ENCODE peak calls at places on chromosomes 1 and 21, in six cellular contexts. W is fibroblast of the conjunctiva, Z is fibroblast of gingiva, V is NCI-H1930, L is left ventricle myocardium inferior, P is Calu3. G is an unnamed sample.

GRCh38 chr21:44854391-44854663 is 19.2 kb downstream of the PTTG1IP start:
- DNase-seq in L (no peak), Z (no peak), P (no peak), V (no peak), W (no peak), G (no peak)

GRCh38 chr1:85818371-85818770 is 110.1 kb upstream of the ZNHIT6 start:
- DNase-seq in P (no peak), Z (peak), W (peak), V (no peak), L (no peak), G (peak)

GRCh38 chr1:57752847-57753246 is 329.0 kb upstream of the DAB1 start:
- DNase-seq in V (no peak), L (no peak), W (no peak), P (no peak), Z (no peak), G (no peak)

GRCh38 chr1:150551049-150551783 is 2.0 kb downstream of the ADAMTSL4 start:
- DNase-seq in Z (peak), W (no peak), P (no peak), L (no peak), V (no peak), G (no peak)

GRCh38 chr1:49102752-49103151 is 326.1 kb upstream of the BEND5 start:
- DNase-seq in V (no peak), W (no peak), Z (peak), L (no peak), P (peak), G (peak)

GRCh38 chr1:14884619-14885175 is 268.9 kb upstream of the TMEM51 start:
- DNase-seq in P (no peak), L (no peak), Z (no peak), V (no peak), W (no peak), G (no peak)

GRCh38 chr1:173476197-173476663 is 905 bp upstream of the PRDX6 start:
- DNase-seq in V (no peak), L (no peak), Z (no peak), W (no peak), P (no peak), G (no peak)

GRCh38 chr1:110262846-110263631 is 52.9 kb downstream of the KCNC4 start:
- DNase-seq in Z (no peak), V (no peak), P (no peak), W (no peak), L (no peak), G (no peak)

GRCh38 chr1:2590233-2591141 is 3.9 kb downstream of the PRXL2B start:
- DNase-seq in Z (no peak), L (no peak), W (no peak), P (no peak), V (no peak), G (no peak)

GRCh38 chr1:229228522-229228921 is 42.4 kb upstream of the RAB4A start:
- DNase-seq in W (no peak), L (no peak), P (no peak), V (no peak), Z (no peak), G (no peak)

GRCh38 chr1:6785721-6786505 is 659 bp downstream of the CAMTA1 start:
- DNase-seq in V (no peak), P (peak), W (no peak), L (peak), Z (peak), G (no peak)

GRCh38 chr1:154860154-154860870 is 9.8 kb downstream of the KCNN3 start:
- DNase-seq in P (no peak), L (no peak), W (no peak), Z (no peak), V (no peak), G (no peak)

GRCh38 chr1:196897158-196897828 is 9.4 kb downstream of the CFHR4 start:
- DNase-seq in V (no peak), L (no peak), P (no peak), W (no peak), Z (no peak), G (no peak)

GRCh38 chr1:116409751-116410182 is 36.7 kb downstream of the ATP1A1 start:
- DNase-seq in L (no peak), P (no peak), V (no peak), Z (no peak), W (no peak), G (no peak)

GRCh38 chr1:39666772-39667171 is 5.1 kb downstream of the NT5C1A start:
- DNase-seq in Z (no peak), V (no peak), W (no peak), L (no peak), P (no peak), G (no peak)

GRCh38 chr1:107390076-107390420 is 249.2 kb downstream of the NTNG1 start:
- DNase-seq in P (no peak), V (no peak), W (no peak), Z (peak), L (no peak), G (no peak)

GRCh38 chr1:184974086-184974836 is at the start of gene NIBAN1:
- DNase-seq in P (peak), W (peak), L (peak), Z (peak), V (peak), G (no peak)

GRCh38 chr1:71834570-71835441 is 447.5 kb downstream of the NEGR1 start:
- DNase-seq in Z (peak), P (peak), V (no peak), L (no peak), W (peak), G (no peak)

GRCh38 chr1:151867785-151868403 is 14.4 kb upstream of the THEM5 start:
- DNase-seq in V (no peak), L (no peak), P (no peak), W (peak), Z (peak), G (peak)

GRCh38 chr1:16071614-16072013 is 1.8 kb downstream of the FAM131C start:
- DNase-seq in L (no peak), V (no peak), P (no peak), Z (no peak), W (no peak), G (no peak)

GRCh38 chr1:38046333-38046883 is at the start of gene POU3F1:
- DNase-seq in V (no peak), L (no peak), P (no peak), Z (no peak), W (no peak), G (no peak)

GRCh38 chr1:193185861-193186714 is at the start of gene B3GALT2:
- DNase-seq in W (no peak), V (peak), L (no peak), P (no peak), Z (no peak), G (no peak)

GRCh38 chr1:31476891-31477846 is 64.2 kb downstream of the SERINC2 start:
- DNase-seq in W (no peak), V (no peak), L (no peak), P (peak), Z (no peak), G (no peak)

GRCh38 chr1:226920446-226920894 is 19.6 kb upstream of the COQ8A start:
- DNase-seq in W (no peak), P (no peak), Z (no peak), V (no peak), L (peak), G (no peak)

GRCh38 chr1:55214903-55215193 is 316 bp downstream of the USP24 start:
- DNase-seq in V (no peak), P (peak), Z (peak), L (peak), W (no peak), G (no peak)

G was measured in non-pigmented ciliary epithelial cell.